ENCODE peak calls at places on chromosomes 4 and X, in five cellular contexts. A, P, E, Z and R are unnamed samples.

GRCh38 chr4:101178731-101179130 is 168.6 kb downstream of the PPP3CA start:
- DNase-seq in A (peak; percentile 23), P (peak; percentile 42), E (no peak), Z (peak; percentile 37), R (no peak)

GRCh38 chr4:149140841-149141240 is 674.8 kb downstream of the IQCM start:
- DNase-seq in A (no peak), P (peak; percentile 56), E (no peak), Z (peak; percentile 43), R (no peak)

GRCh38 chr4:78937837-78938236 is 1.4 kb downstream of the PAQR3 start:
- DNase-seq in A (no peak), P (peak; percentile 54), E (no peak), Z (no peak), R (no peak)

GRCh38 chr4:69322055-69322454 is 41.8 kb downstream of the UGT2B28 start:
- DNase-seq in A (peak; percentile 0), P (peak; percentile 35), E (no peak), Z (peak; percentile 66), R (no peak)

GRCh38 chrX:27675493-27675892 is 85.3 kb downstream of the DCAF8L2 start:
- DNase-seq in A (peak; percentile 16), P (peak; percentile 73), E (no peak), Z (peak; percentile 86), R (no peak)

GRCh38 chr4:6364146-6364545 is 94.5 kb downstream of the WFS1 start:
- DNase-seq in A (no peak), P (no peak), E (no peak), Z (no peak), R (no peak)

GRCh38 chr4:76067652-76068286 is 6.7 kb upstream of the ART3 start:
- DNase-seq in A (peak; percentile 71), P (peak; percentile 86), E (peak; percentile 74), Z (peak; percentile 87), R (peak; percentile 21)

GRCh38 chrX:38109042-38109904 is 102.9 kb downstream of the SYTL5 start:
- DNase-seq in A (no peak), P (no peak), E (no peak), Z (no peak), R (no peak)

GRCh38 chrX:130028196-130028595 is 45.8 kb downstream of the BCORL1 start:
- DNase-seq in A (peak; percentile 35), P (peak; percentile 62), E (peak; percentile 57), Z (peak; percentile 66), R (peak; percentile 5)

GRCh38 chr4:36676139-36677050 is 395.0 kb downstream of the DTHD1 start:
- DNase-seq in A (no peak), P (peak; percentile 8), E (no peak), Z (peak; percentile 3), R (no peak)

GRCh38 chr4:72553540-72553939 is 15.5 kb downstream of the ADAMTS3 start:
- DNase-seq in A (no peak), P (no peak), E (no peak), Z (no peak), R (no peak)

GRCh38 chr4:24594887-24595286 is 10.5 kb upstream of the DHX15 start:
- DNase-seq in A (peak; percentile 74), P (peak; percentile 46), E (no peak), Z (peak; percentile 83), R (no peak)

GRCh38 chrX:89033723-89034122 is 286.7 kb downstream of the CPXCR1 start:
- DNase-seq in A (no peak), P (no peak), E (no peak), Z (no peak), R (no peak)

GRCh38 chr4:114226178-114226577 is 246.7 kb upstream of the ARSJ start:
- DNase-seq in A (no peak), P (no peak), E (no peak), Z (no peak), R (no peak)

GRCh38 chr4:97432551-97432950 is 710.7 kb downstream of the STPG2 start:
- DNase-seq in A (no peak), P (no peak), E (no peak), Z (no peak), R (no peak)

GRCh38 chr4:147984065-147984777 is 252.3 kb downstream of the ARHGAP10 start:
- DNase-seq in A (peak; percentile 41), P (peak; percentile 66), E (no peak), Z (peak; percentile 82), R (no peak)

GRCh38 chrX:1242901-1243402 is 25.7 kb upstream of the CSF2RA start:
- DNase-seq in A (no peak), P (peak; percentile 11), E (no peak), Z (peak; percentile 9), R (peak; percentile 60)

GRCh38 chr4:55634417-55635128 is 1.5 kb downstream of the NMU start:
- DNase-seq in A (no peak), P (no peak), E (no peak), Z (no peak), R (no peak)

GRCh38 chrX:56248492-56248891 is 16.3 kb downstream of the KLF8 start:
- DNase-seq in A (peak; percentile 23), P (peak; percentile 58), E (peak; percentile 55), Z (peak; percentile 58), R (no peak)

GRCh38 chrX:53281321-53281822 is at the start of gene IQSEC2:
- DNase-seq in A (peak; percentile 70), P (peak; percentile 74), E (peak; percentile 86), Z (peak; percentile 83), R (peak; percentile 87)

GRCh38 chr4:72997409-72997808 is 72.1 kb downstream of the COX18 start:
- DNase-seq in A (peak; percentile 11), P (peak; percentile 44), E (no peak), Z (peak; percentile 18), R (peak; percentile 64)

GRCh38 chrX:37815366-37815765 is 32.0 kb downstream of the DYNLT3 start:
- DNase-seq in A (no peak), P (no peak), E (no peak), Z (no peak), R (no peak)

GRCh38 chr4:142405021-142405991 is 440.8 kb downstream of the INPP4B start:
- DNase-seq in A (peak; percentile 63), P (peak; percentile 83), E (peak; percentile 38), Z (peak; percentile 81), R (peak; percentile 40)

GRCh38 chr4:124337874-124338273 is 374.7 kb downstream of the ANKRD50 start:
- DNase-seq in A (no peak), P (peak; percentile 53), E (no peak), Z (peak; percentile 70), R (peak; percentile 4)

GRCh38 chr4:93771640-93772411 is 56.7 kb upstream of the ATOH1 start:
- DNase-seq in A (no peak), P (no peak), E (no peak), Z (peak; percentile 1), R (no peak)

GRCh38 chrX:108439434-108439883 is at the start of gene COL4A5:
- DNase-seq in A (peak; percentile 72), P (peak; percentile 88), E (peak; percentile 49), Z (peak; percentile 93), R (peak; percentile 71)

GRCh38 chrX:44908198-44908597 is 35.2 kb downstream of the KDM6A start:
- DNase-seq in A (no peak), P (peak; percentile 25), E (no peak), Z (peak; percentile 13), R (peak; percentile 13)

GRCh38 chrX:12137982-12138365 is 299 bp upstream of the FRMPD4 start:
- DNase-seq in A (no peak), P (peak; percentile 27), E (no peak), Z (no peak), R (peak; percentile 6)

GRCh38 chr4:79679859-79680258 is 271.8 kb upstream of the GK2 start:
- DNase-seq in A (no peak), P (no peak), E (no peak), Z (no peak), R (no peak)

GRCh38 chr4:94472056-94472826 is 20.5 kb downstream of the PDLIM5 start:
- DNase-seq in A (no peak), P (peak; percentile 82), E (no peak), Z (peak; percentile 60), R (peak; percentile 56)

GRCh38 chrX:71619193-71619592 is 882 bp upstream of the CXCR3 start:
- DNase-seq in A (no peak), P (no peak), E (no peak), Z (no peak), R (no peak)

GRCh38 chrX:71616672-71617529 is 1.4 kb downstream of the CXCR3 start:
- DNase-seq in A (no peak), P (no peak), E (no peak), Z (no peak), R (no peak)

GRCh38 chrX:71618787-71619186 is 476 bp upstream of the CXCR3 start:
- DNase-seq in A (no peak), P (no peak), E (no peak), Z (no peak), R (no peak)

GRCh38 chrX:71617742-71618141 is 569 bp downstream of the CXCR3 start:
- DNase-seq in A (no peak), P (no peak), E (no peak), Z (no peak), R (no peak)

DNA sequence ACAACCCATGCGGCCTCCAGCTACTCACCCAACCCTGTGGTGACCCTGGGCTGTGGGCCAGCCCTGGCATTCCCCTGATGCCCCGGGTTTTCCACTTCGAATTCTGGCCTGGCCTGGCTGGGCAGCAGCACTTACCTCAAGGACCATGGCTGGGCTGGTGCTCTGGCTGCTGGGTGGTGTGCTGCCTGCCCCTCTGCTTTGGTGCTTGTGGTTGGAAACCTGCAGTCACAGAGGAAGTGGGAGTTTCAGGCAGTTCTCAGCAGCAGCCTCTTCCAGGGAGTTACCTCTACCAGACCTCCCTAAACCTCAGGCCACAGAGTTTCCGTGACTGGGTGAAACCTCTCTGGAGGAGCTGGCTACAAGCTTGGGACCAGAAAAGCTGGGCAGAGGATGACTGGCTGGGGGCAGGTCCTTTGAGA is at the start of gene CXCR3:
- DNase-seq in A (no peak), P (no peak), E (no peak), Z (no peak), R (peak; percentile 32)
- H3K4me3 ChIP-seq in A (no peak within 1 kb of the TSS), P (no peak within 1 kb of the TSS), E (no peak within 1 kb of the TSS), Z (no peak within 1 kb of the TSS), R (no peak within 1 kb of the TSS)

GRCh38 chrX:41336447-41336846 is 2.5 kb downstream of the DDX3X start:
- DNase-seq in A (no peak), P (no peak), E (no peak), Z (no peak), R (no peak)

GRCh38 chrX:41333994-41334865 is at the start of gene DDX3X:
- DNase-seq in A (peak; percentile 87), P (peak; percentile 91), E (peak; percentile 92), Z (peak; percentile 90), R (peak; percentile 79)

GRCh38 chrX:41334866-41335589 is 1.1 kb downstream of the DDX3X start:
- DNase-seq in A (peak; percentile 29), P (peak; percentile 53), E (peak; percentile 69), Z (peak; percentile 63), R (peak; percentile 34)

GRCh38 chrX:41337140-41337539 is 3.2 kb downstream of the DDX3X start:
- DNase-seq in A (no peak), P (no peak), E (no peak), Z (peak; percentile 16), R (no peak)

GRCh38 chrX:41335590-41336331 is 1.8 kb downstream of the DDX3X start:
- DNase-seq in A (peak; percentile 12), P (peak; percentile 47), E (no peak), Z (peak; percentile 23), R (peak; percentile 35)
- H3K4me3 ChIP-seq in A (peak overlapping the region; percentile 99), P (peak overlapping the region; percentile 88), E (peak overlapping the region; percentile 74), Z (peak overlapping the region; percentile 89), R (peak overlapping the region; percentile 94)

GRCh38 chr4:186627226-186627865 is 72.0 kb upstream of the MTNR1A start:
- DNase-seq in A (no peak), P (peak; percentile 43), E (no peak), Z (peak; percentile 34), R (no peak)
- H3K4me3 ChIP-seq in A (no peak overlapping the region), P (no peak overlapping the region), E (no peak overlapping the region), Z (no peak overlapping the region), R (no peak overlapping the region)

GRCh38 chrX:78946178-78946896 is 1.1 kb downstream of the P2RY10 start:
- DNase-seq in A (no peak), P (no peak), E (no peak), Z (no peak), R (no peak)
- H3K4me3 ChIP-seq in A (no peak overlapping the region), P (no peak overlapping the region), E (peak overlapping the region; percentile 2), Z (no peak overlapping the region), R (no peak overlapping the region)

GRCh38 chrX:30654989-30655607 is 1.9 kb downstream of the GK start:
- DNase-seq in A (no peak), P (peak; percentile 11), E (no peak), Z (no peak), R (no peak)
- H3K4me3 ChIP-seq in A (no peak overlapping the region), P (no peak overlapping the region), E (no peak overlapping the region), Z (no peak overlapping the region), R (no peak overlapping the region)